ENCODE peak calls at places on chromosomes 16 and 17, in five cellular contexts. X, L, U, W and E are unnamed samples.

GRCh38 chr16:81651758-81652718 is 127.1 kb upstream of the PLCG2 start:
- DNase-seq in U (peak), X (no peak), L (no peak), W (no peak), E (no peak)

GRCh38 chr17:15291674-15292361 is 26.7 kb upstream of the PMP22 start:
- DNase-seq in W (no peak), U (no peak), X (no peak), L (no peak), E (no peak)

GRCh38 chr17:14926526-14927122 is 338.5 kb downstream of the PMP22 start:
- DNase-seq in X (peak), W (no peak), U (peak), L (no peak), E (no peak)

GRCh38 chr17:78458091-78458490 is 79.6 kb downstream of the PGS1 start:
- DNase-seq in L (no peak), X (no peak), U (no peak), W (no peak), E (no peak)

GRCh38 chr17:65531508-65532431 is 29.7 kb downstream of the AXIN2 start:
- DNase-seq in U (no peak), W (peak), X (peak), L (peak), E (peak)

GRCh38 chr17:67156269-67157199 is 88.5 kb downstream of the HELZ start:
- DNase-seq in U (no peak), L (no peak), W (no peak), X (no peak), E (no peak)

GRCh38 chr16:25859645-25860044 is 167.9 kb downstream of the HS3ST4 start:
- DNase-seq in X (no peak), L (no peak), W (no peak), U (no peak), E (no peak)

GRCh38 chr16:11076259-11077018 is 132.1 kb downstream of the CLEC16A start:
- DNase-seq in U (no peak), X (no peak), L (no peak), W (no peak), E (no peak)

GRCh38 chr16:66207864-66208226 is 158.6 kb upstream of the CDH5 start:
- DNase-seq in W (no peak), U (no peak), L (no peak), X (no peak), E (peak)

GRCh38 chr16:70695351-70696070 is 9.7 kb upstream of the MTSS2 start:
- DNase-seq in U (peak), L (no peak), X (no peak), W (no peak), E (no peak)

GRCh38 chr17:50559674-50560184 is 786 bp upstream of the CACNA1G start:
- DNase-seq in X (peak), U (peak), L (no peak), W (peak), E (no peak)

GRCh38 chr16:78609542-78610253 is 510.2 kb downstream of the WWOX start:
- DNase-seq in L (no peak), W (no peak), X (no peak), U (no peak), E (no peak)

GRCh38 chr17:12118617-12119016 is 97.9 kb downstream of the MAP2K4 start:
- DNase-seq in W (no peak), L (no peak), X (no peak), U (peak), E (no peak)

GRCh38 chr17:35849469-35850348 is 19.0 kb downstream of the HEATR9 start:
- DNase-seq in U (peak), X (peak), W (no peak), L (no peak), E (no peak)

GRCh38 chr17:73559532-73559931 is 84.7 kb downstream of the SDK2 start:
- DNase-seq in X (no peak), U (no peak), L (no peak), W (no peak), E (no peak)

GRCh38 chr17:7588553-7589203 is 1.2 kb downstream of the SOX15 start:
- DNase-seq in W (no peak), U (no peak), L (no peak), X (no peak), E (no peak)

GRCh38 chr16:24846548-24847357 is 990 bp downstream of the SLC5A11 start:
- DNase-seq in U (no peak), X (no peak), L (no peak), W (no peak), E (peak)

GRCh38 chr16:90020838-90021382 is 1.7 kb upstream of the DBNDD1 start:
- DNase-seq in W (no peak), L (no peak), U (no peak), X (no peak), E (no peak)

GRCh38 chr17:65103896-65104295 is 33.3 kb upstream of the RGS9 start:
- DNase-seq in X (no peak), U (no peak), W (peak), L (no peak), E (no peak)

GRCh38 chr16:75621170-75621477 is 2.0 kb downstream of the ADAT1 start:
- DNase-seq in L (no peak), X (no peak), W (no peak), U (peak), E (no peak)

GRCh38 chr17:42016411-42016831 is 818 bp downstream of the DNAJC7 start:
- DNase-seq in U (peak), W (no peak), X (no peak), L (no peak), E (no peak)

GRCh38 chr17:52892334-52892733 is 733.8 kb upstream of the CA10 start:
- DNase-seq in L (no peak), W (no peak), U (no peak), X (no peak), E (no peak)

GRCh38 chr17:40878044-40878443 is 7.0 kb downstream of the KRT20 start:
- DNase-seq in U (no peak), X (no peak), L (no peak), W (no peak), E (no peak)

GRCh38 chr16:69610356-69610755 is 44.6 kb downstream of the NFAT5 start:
- DNase-seq in L (no peak), W (no peak), U (no peak), X (no peak), E (no peak)

GRCh38 chr17:20315821-20316220 is 151.5 kb downstream of the LGALS9B start:
- DNase-seq in L (no peak), X (no peak), U (no peak), W (no peak), E (no peak)

GRCh38 chr16:81647527-81647926 is 131.6 kb upstream of the PLCG2 start:
- DNase-seq in W (no peak), L (no peak), U (no peak), X (no peak), E (no peak)

GRCh38 chr16:30010817-30011504 is at the start of gene DOC2A:
- DNase-seq in W (no peak), X (no peak), U (no peak), L (no peak), E (no peak)

GRCh38 chr17:77867976-77868713 is 90.4 kb upstream of the TNRC6C start:
- DNase-seq in W (no peak), X (no peak), L (no peak), U (no peak), E (no peak)

GRCh38 chr16:56355786-56356275 is 69.5 kb downstream of the AMFR start:
- DNase-seq in U (peak), X (no peak), W (peak), L (peak), E (no peak)

GRCh38 chr16:56356276-56357241 is 68.8 kb downstream of the AMFR start:
- DNase-seq in X (peak), U (peak), L (peak), W (peak), E (no peak)

GRCh38 chr16:56357765-56358322 is 67.5 kb downstream of the AMFR start:
- DNase-seq in U (no peak), L (peak), W (peak), X (peak), E (no peak)

GRCh38 chr16:56355221-56355620 is 70.1 kb downstream of the AMFR start:
- DNase-seq in X (no peak), U (no peak), L (peak), W (peak), E (no peak)

GRCh38 chr16:56357291-56357764 is 68.0 kb downstream of the AMFR start:
- DNase-seq in X (peak), L (peak), W (peak), U (no peak), E (no peak)
- TF ChIP-seq POLR2A in X (no peak), L (no peak), W (no peak), U (no peak), E (no peak)

DNA sequence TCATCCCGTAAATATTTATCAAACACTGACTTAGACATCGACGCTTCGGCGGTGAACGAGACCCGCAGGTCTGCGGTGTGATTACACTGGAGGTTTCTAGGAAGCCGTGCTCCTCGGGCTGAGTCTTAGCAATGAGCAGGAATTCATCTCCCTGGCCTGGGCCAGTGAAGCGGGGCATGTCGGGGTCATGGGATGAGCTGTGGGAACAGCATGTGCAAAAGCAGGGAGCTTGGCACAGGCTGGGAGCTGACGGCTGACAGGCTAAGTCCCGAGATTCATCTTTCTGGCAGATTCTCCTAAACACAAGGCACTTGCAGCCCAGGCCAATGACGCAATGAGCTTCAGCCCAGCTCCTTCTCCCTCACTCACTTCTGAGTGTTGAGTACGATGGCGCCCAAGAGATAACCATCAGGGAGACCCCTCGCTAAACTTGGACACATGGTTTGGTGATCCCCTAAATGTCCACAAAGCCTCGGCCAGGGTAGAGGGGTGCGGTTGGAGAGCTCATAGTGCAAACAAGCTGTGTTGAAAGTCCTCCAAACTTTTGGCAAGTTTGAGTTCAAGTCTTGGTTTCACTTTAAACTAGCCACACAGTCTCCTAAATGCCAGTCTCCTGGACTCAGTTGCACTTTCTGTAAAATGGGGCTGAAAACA is 12.8 kb downstream of the CRISPLD2 start:
- DNase-seq in X (peak), W (peak), U (no peak), L (peak), E (no peak)
- TF ChIP-seq POLR2A in X (no peak), W (no peak), U (no peak), L (peak), E (peak)

GRCh38 chr17:81519284-81520020 is 6.9 kb upstream of the ACTG1 start:
- DNase-seq in W (no peak), X (peak), U (peak), L (no peak), E (no peak)

GRCh38 chr17:81517339-81518112 is 4.9 kb upstream of the ACTG1 start:
- DNase-seq in U (no peak), X (no peak), L (no peak), W (no peak), E (no peak)

GRCh38 chr17:81518113-81518784 is 5.7 kb upstream of the ACTG1 start:
- DNase-seq in L (no peak), U (no peak), X (no peak), W (no peak), E (no peak)

GRCh38 chr17:81520021-81520894 is 7.7 kb upstream of the ACTG1 start:
- DNase-seq in W (no peak), X (no peak), U (no peak), L (no peak), E (no peak)

GRCh38 chr17:81518785-81519283 is 6.2 kb upstream of the ACTG1 start:
- DNase-seq in L (no peak), W (no peak), U (no peak), X (peak), E (no peak)
- TF ChIP-seq POLR2A in L (no peak), W (no peak), U (no peak), X (no peak), E (no peak)

DNA sequence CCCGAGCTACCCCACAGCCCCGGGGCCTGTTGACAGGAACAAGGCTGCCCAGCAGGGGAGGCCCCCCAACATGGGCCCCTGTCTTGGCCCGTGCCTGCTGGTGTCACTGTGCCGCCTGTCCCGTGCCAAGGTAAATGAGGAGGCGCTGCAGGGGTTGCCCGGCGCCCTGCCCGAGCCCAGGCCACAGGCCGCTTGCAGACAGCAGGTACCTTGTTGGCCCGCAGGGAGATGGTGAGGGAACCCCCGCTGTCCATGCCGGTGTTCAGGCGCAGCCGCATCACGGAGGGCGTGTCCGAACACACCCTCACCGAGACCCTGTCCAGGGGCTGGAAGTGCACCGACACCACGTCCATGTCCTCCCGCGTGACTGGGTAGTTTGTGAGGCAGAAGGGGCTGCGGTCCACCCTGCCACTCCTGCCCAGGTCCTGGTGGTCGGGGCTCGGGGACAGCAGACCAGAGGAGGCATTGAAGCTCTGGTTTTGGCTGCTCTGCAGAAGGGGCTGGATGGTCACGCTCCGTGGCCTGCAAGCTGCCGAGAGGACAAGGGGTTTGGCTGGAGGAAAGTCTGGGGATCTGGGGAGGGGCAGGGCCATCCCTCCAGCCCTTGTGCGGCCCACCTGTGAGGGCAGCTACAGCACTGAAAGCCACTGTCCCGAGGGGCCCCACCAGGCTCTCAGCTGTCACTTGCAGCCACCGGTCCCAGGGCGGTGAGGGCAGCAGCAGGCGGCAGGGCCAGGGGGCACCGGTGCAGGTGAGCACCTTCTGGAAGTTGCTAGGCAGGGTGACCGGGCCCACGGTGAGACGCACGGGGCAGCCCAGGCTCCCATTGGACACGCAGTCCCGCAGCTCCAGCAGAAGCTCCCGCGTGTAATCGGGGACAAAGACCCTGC is 5.6 kb downstream of the PGAP6 start:
- DNase-seq in L (no peak), X (no peak), U (no peak), W (no peak), E (no peak)
- TF ChIP-seq POLR2A in L (no peak), X (no peak), U (no peak), W (no peak), E (no peak)

DNA sequence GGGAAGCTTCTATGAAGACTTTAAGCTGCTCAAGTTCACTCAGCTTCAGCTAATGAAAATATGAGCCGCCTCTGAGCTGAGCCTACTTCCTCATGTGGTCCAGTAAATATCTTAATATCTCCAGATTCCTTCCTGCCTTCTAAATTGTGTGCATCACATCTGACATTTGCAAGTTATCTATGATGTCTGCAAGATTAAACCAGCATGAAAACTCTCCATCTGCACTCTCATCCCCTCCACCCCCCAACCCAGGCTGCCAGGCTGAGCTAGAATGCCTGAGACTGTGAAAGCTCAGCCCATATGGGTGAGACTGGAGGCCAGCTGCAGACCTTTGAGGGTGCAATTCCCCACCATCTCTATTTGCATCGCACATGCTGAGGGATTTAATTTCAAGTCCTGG is 82.9 kb downstream of the ASIC2 start:
- DNase-seq in L (no peak), U (no peak), W (peak), X (no peak), E (no peak)
- TF ChIP-seq POLR2A in L (no peak), U (no peak), W (no peak), X (no peak), E (no peak)

DNA sequence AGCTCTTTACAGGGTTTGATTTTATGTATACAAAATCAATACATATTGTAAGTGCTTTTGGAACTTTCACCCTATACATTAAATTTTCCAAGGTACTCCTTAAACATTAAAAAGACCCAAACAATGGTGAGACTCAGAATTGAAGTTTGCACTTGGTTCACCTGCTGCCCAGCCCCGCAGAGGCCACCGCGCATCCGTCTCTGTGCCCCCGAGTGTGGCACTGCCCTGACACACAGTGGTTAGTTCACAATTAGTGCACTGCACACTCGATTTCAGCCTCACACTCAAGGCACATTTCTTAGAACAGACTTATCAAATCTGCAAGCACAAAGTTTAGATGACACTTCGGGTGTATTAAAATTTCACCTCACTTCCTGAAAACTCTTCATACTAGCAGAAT is 38.3 kb downstream of the USP7 start:
- DNase-seq in L (no peak), W (no peak), U (no peak), X (no peak), E (no peak)
- TF ChIP-seq POLR2A in L (no peak), W (no peak), U (no peak), X (no peak), E (no peak)